ENCODE peak calls at places on chromosomes 6 and 20, in eight cellular contexts. X is dorsolateral prefrontal cortex, T is NCI-H1092, G is GM13977, C is pulmonary artery endothelial cell, P is amniotic epithelial cell, H is fibroblast of lung, I is hypothalamus. V is an unnamed sample.

GRCh38 chr6:11162262-11162661 is 50.7 kb upstream of the ERVFRD-1 start:
- DNase-seq in H (no peak), P (no peak), I (no peak), X (no peak), T (no peak), C (no peak), G (no peak), V (no peak)

GRCh38 chr20:58627212-58628072 is 23.6 kb upstream of the STX16 start:
- DNase-seq in P (no peak), H (no peak), C (no peak), X (no peak), G (no peak), T (no peak), I (no peak), V (no peak)

GRCh38 chr6:131867744-131868143 is 59.9 kb downstream of the ENPP1 start:
- DNase-seq in H (no peak), P (peak), G (no peak), C (no peak), T (no peak), X (no peak), I (no peak), V (no peak)

GRCh38 chr20:35502352-35502751 is 27.1 kb downstream of the C20orf173 start:
- DNase-seq in I (no peak), G (peak), T (no peak), P (no peak), X (no peak), H (no peak), C (no peak), V (no peak)

GRCh38 chr6:51322505-51322904 is 503.8 kb downstream of the TFAP2B start:
- DNase-seq in G (no peak), C (no peak), H (no peak), T (no peak), I (no peak), P (no peak), X (no peak), V (peak)

GRCh38 chr6:88143768-88144167 is 22.4 kb downstream of the CNR1 start:
- DNase-seq in H (no peak), P (no peak), I (no peak), G (no peak), T (no peak), C (no peak), X (no peak), V (no peak)

GRCh38 chr6:3517350-3517749 is 60.5 kb upstream of the SLC22A23 start:
- DNase-seq in G (no peak), H (peak), T (no peak), X (no peak), C (no peak), I (no peak), P (peak), V (peak)

GRCh38 chr6:15443119-15443518 is 197.2 kb downstream of the JARID2 start:
- DNase-seq in I (no peak), T (no peak), G (no peak), C (no peak), H (peak), P (peak), X (no peak), V (peak)

GRCh38 chr6:82877213-82878195 is 188.1 kb downstream of the UBE3D start:
- DNase-seq in G (no peak), I (no peak), T (no peak), C (no peak), X (no peak), H (no peak), P (no peak), V (no peak)

GRCh38 chr6:49950415-49950751 is 13.6 kb downstream of the DEFB114 start:
- DNase-seq in H (no peak), G (no peak), C (no peak), P (no peak), I (no peak), T (no peak), X (no peak), V (no peak)

GRCh38 chr6:147508073-147508870 is at the start of gene SAMD5:
- DNase-seq in T (no peak), H (peak), X (peak), G (peak), C (peak), I (no peak), P (peak), V (peak)

GRCh38 chr20:17530716-17531536 is at the start of gene BFSP1:
- DNase-seq in H (peak), P (peak), X (peak), C (no peak), T (peak), I (peak), G (peak), V (peak)

GRCh38 chr20:5539656-5540055 is 210.5 kb upstream of the SHLD1 start:
- DNase-seq in T (no peak), C (no peak), G (no peak), P (no peak), I (no peak), X (no peak), H (no peak), V (no peak)

GRCh38 chr20:41213150-41213820 is 75.9 kb downstream of the PLCG1 start:
- DNase-seq in P (peak), G (no peak), I (no peak), H (peak), C (no peak), T (peak), X (no peak), V (no peak)

GRCh38 chr6:13522639-13523038 is 35.2 kb upstream of the GFOD1 start:
- DNase-seq in C (peak), H (peak), X (no peak), P (peak), I (no peak), G (no peak), T (no peak), V (peak)

GRCh38 chr6:88443554-88443953 is 277.4 kb upstream of the CNR1 start:
- DNase-seq in X (no peak), C (no peak), T (no peak), G (no peak), H (no peak), P (no peak), I (no peak), V (no peak)

GRCh38 chr6:169381988-169382387 is 128.3 kb upstream of the THBS2 start:
- DNase-seq in G (no peak), T (no peak), X (no peak), I (no peak), P (no peak), C (no peak), H (no peak), V (no peak)

GRCh38 chr6:80227545-80227944 is 121.1 kb downstream of the BCKDHB start:
- DNase-seq in P (no peak), C (no peak), I (no peak), H (no peak), X (no peak), T (no peak), G (no peak), V (no peak)

GRCh38 chr6:44234101-44235090 is 11.0 kb downstream of the SLC29A1 start:
- DNase-seq in I (peak), G (peak), P (peak), X (peak), H (peak), T (peak), C (no peak), V (peak)

GRCh38 chr20:63402178-63402859 is 41.2 kb upstream of the CHRNA4 start:
- DNase-seq in I (no peak), G (no peak), P (no peak), X (no peak), T (no peak), H (no peak), C (no peak), V (no peak)